ENCODE peak calls at places on chromosome 18, in nine cellular contexts. One of them, this sample, is unnamed.

GRCh38 chr18:57843403-57843802 is 40.3 kb upstream of the ATP8B1 start:
- DNase-seq in CD4-positive, CD25-positive, alpha-beta regulatory T cell: no peak
- DNase-seq in AG10803: no peak
- DNase-seq in Karpas-422: no peak
- DNase-seq in fibroblast of pulmonary artery: no peak
- DNase-seq in upper lobe of right lung: no peak
- DNase-seq in HFF-Myc: no peak
- DNase-seq in colonic mucosa: no peak
- DNase-seq in AG04450: no peak
- DNase-seq in this sample: no peak

GRCh38 chr18:68596016-68596415 is 118.9 kb downstream of the TMX3 start:
- DNase-seq in colonic mucosa: no peak
- DNase-seq in AG04450: no peak
- DNase-seq in upper lobe of right lung: no peak
- DNase-seq in AG10803: no peak
- DNase-seq in CD4-positive, CD25-positive, alpha-beta regulatory T cell: no peak
- DNase-seq in fibroblast of pulmonary artery: no peak
- DNase-seq in Karpas-422: no peak
- DNase-seq in HFF-Myc: no peak
- DNase-seq in this sample: no peak

GRCh38 chr18:12403601-12404506 is 3.9 kb upstream of the PRELID3A start:
- DNase-seq in upper lobe of right lung: peak
- DNase-seq in HFF-Myc: peak
- DNase-seq in AG10803: peak
- DNase-seq in fibroblast of pulmonary artery: peak
- DNase-seq in AG04450: peak
- DNase-seq in CD4-positive, CD25-positive, alpha-beta regulatory T cell: no peak
- DNase-seq in Karpas-422: no peak
- DNase-seq in colonic mucosa: no peak
- DNase-seq in this sample: peak

GRCh38 chr18:73099759-73100158 is 232.0 kb upstream of the NETO1 start:
- DNase-seq in CD4-positive, CD25-positive, alpha-beta regulatory T cell: no peak
- DNase-seq in AG04450: no peak
- DNase-seq in AG10803: no peak
- DNase-seq in Karpas-422: no peak
- DNase-seq in colonic mucosa: no peak
- DNase-seq in upper lobe of right lung: no peak
- DNase-seq in fibroblast of pulmonary artery: no peak
- DNase-seq in HFF-Myc: no peak
- DNase-seq in this sample: no peak

GRCh38 chr18:78920436-78921138 is 59.0 kb upstream of the SALL3 start:
- DNase-seq in upper lobe of right lung: no peak
- DNase-seq in AG04450: no peak
- DNase-seq in CD4-positive, CD25-positive, alpha-beta regulatory T cell: no peak
- DNase-seq in fibroblast of pulmonary artery: no peak
- DNase-seq in AG10803: no peak
- DNase-seq in Karpas-422: no peak
- DNase-seq in HFF-Myc: no peak
- DNase-seq in colonic mucosa: no peak
- DNase-seq in this sample: no peak

GRCh38 chr18:69401475-69402218 is 959 bp downstream of the DOK6 start:
- DNase-seq in Karpas-422: no peak
- DNase-seq in HFF-Myc: no peak
- DNase-seq in AG04450: no peak
- DNase-seq in colonic mucosa: no peak
- DNase-seq in AG10803: peak
- DNase-seq in CD4-positive, CD25-positive, alpha-beta regulatory T cell: no peak
- DNase-seq in upper lobe of right lung: no peak
- DNase-seq in fibroblast of pulmonary artery: peak
- DNase-seq in this sample: peak

GRCh38 chr18:34223893-34224422 is 755 bp downstream of the NOL4 start:
- DNase-seq in CD4-positive, CD25-positive, alpha-beta regulatory T cell: no peak
- DNase-seq in HFF-Myc: no peak
- DNase-seq in Karpas-422: no peak
- DNase-seq in upper lobe of right lung: no peak
- DNase-seq in fibroblast of pulmonary artery: no peak
- DNase-seq in AG04450: no peak
- DNase-seq in AG10803: no peak
- DNase-seq in colonic mucosa: no peak
- DNase-seq in this sample: no peak

GRCh38 chr18:21735452-21736015 is 5.1 kb upstream of the MIB1 start:
- DNase-seq in colonic mucosa: peak
- DNase-seq in fibroblast of pulmonary artery: peak
- DNase-seq in HFF-Myc: no peak
- DNase-seq in Karpas-422: no peak
- DNase-seq in AG10803: no peak
- DNase-seq in CD4-positive, CD25-positive, alpha-beta regulatory T cell: peak
- DNase-seq in AG04450: no peak
- DNase-seq in upper lobe of right lung: peak
- DNase-seq in this sample: peak

GRCh38 chr18:29853126-29853525 is 1189.4 kb downstream of the DSC3 start:
- DNase-seq in upper lobe of right lung: no peak
- DNase-seq in AG10803: no peak
- DNase-seq in colonic mucosa: no peak
- DNase-seq in CD4-positive, CD25-positive, alpha-beta regulatory T cell: no peak
- DNase-seq in AG04450: no peak
- DNase-seq in HFF-Myc: no peak
- DNase-seq in Karpas-422: no peak
- DNase-seq in fibroblast of pulmonary artery: peak
- DNase-seq in this sample: peak

GRCh38 chr18:77635441-77635840 is 385.8 kb downstream of the GALR1 start:
- DNase-seq in AG10803: no peak
- DNase-seq in Karpas-422: no peak
- DNase-seq in HFF-Myc: no peak
- DNase-seq in colonic mucosa: no peak
- DNase-seq in AG04450: no peak
- DNase-seq in CD4-positive, CD25-positive, alpha-beta regulatory T cell: no peak
- DNase-seq in upper lobe of right lung: no peak
- DNase-seq in fibroblast of pulmonary artery: peak
- DNase-seq in this sample: peak

GRCh38 chr18:54269924-54270844 is 867 bp downstream of the POLI start:
- DNase-seq in CD4-positive, CD25-positive, alpha-beta regulatory T cell: peak
- DNase-seq in HFF-Myc: peak
- DNase-seq in AG04450: no peak
- DNase-seq in AG10803: peak
- DNase-seq in fibroblast of pulmonary artery: peak
- DNase-seq in colonic mucosa: peak
- DNase-seq in upper lobe of right lung: no peak
- DNase-seq in Karpas-422: no peak
- DNase-seq in this sample: peak

GRCh38 chr18:35038881-35039491 is 2.2 kb upstream of the MAPRE2 start:
- DNase-seq in HFF-Myc: no peak
- DNase-seq in fibroblast of pulmonary artery: no peak
- DNase-seq in AG04450: no peak
- DNase-seq in Karpas-422: peak
- DNase-seq in CD4-positive, CD25-positive, alpha-beta regulatory T cell: no peak
- DNase-seq in colonic mucosa: no peak
- DNase-seq in AG10803: no peak
- DNase-seq in upper lobe of right lung: no peak
- DNase-seq in this sample: no peak

GRCh38 chr18:53416985-53417384 is 807.5 kb downstream of the MBD2 start:
- DNase-seq in colonic mucosa: no peak
- DNase-seq in AG10803: peak
- DNase-seq in CD4-positive, CD25-positive, alpha-beta regulatory T cell: no peak
- DNase-seq in Karpas-422: no peak
- DNase-seq in HFF-Myc: no peak
- DNase-seq in AG04450: no peak
- DNase-seq in fibroblast of pulmonary artery: no peak
- DNase-seq in upper lobe of right lung: no peak
- DNase-seq in this sample: no peak

GRCh38 chr18:61605376-61606067 is 272.3 kb downstream of the CDH20 start:
- DNase-seq in colonic mucosa: no peak
- DNase-seq in Karpas-422: no peak
- DNase-seq in AG04450: no peak
- DNase-seq in upper lobe of right lung: no peak
- DNase-seq in CD4-positive, CD25-positive, alpha-beta regulatory T cell: no peak
- DNase-seq in AG10803: no peak
- DNase-seq in HFF-Myc: no peak
- DNase-seq in fibroblast of pulmonary artery: no peak
- DNase-seq in this sample: no peak
- H3K4me3 ChIP-seq in colonic mucosa: no peak
- H3K4me3 ChIP-seq in Karpas-422: no peak
- H3K4me3 ChIP-seq in AG04450: peak
- H3K4me3 ChIP-seq in upper lobe of right lung: peak
- H3K4me3 ChIP-seq in CD4-positive, CD25-positive, alpha-beta regulatory T cell: no peak
- H3K4me3 ChIP-seq in AG10803: peak
- H3K4me3 ChIP-seq in HFF-Myc: peak
- H3K4me3 ChIP-seq in fibroblast of pulmonary artery: peak
- H3K4me3 ChIP-seq in this sample: peak

DNA sequence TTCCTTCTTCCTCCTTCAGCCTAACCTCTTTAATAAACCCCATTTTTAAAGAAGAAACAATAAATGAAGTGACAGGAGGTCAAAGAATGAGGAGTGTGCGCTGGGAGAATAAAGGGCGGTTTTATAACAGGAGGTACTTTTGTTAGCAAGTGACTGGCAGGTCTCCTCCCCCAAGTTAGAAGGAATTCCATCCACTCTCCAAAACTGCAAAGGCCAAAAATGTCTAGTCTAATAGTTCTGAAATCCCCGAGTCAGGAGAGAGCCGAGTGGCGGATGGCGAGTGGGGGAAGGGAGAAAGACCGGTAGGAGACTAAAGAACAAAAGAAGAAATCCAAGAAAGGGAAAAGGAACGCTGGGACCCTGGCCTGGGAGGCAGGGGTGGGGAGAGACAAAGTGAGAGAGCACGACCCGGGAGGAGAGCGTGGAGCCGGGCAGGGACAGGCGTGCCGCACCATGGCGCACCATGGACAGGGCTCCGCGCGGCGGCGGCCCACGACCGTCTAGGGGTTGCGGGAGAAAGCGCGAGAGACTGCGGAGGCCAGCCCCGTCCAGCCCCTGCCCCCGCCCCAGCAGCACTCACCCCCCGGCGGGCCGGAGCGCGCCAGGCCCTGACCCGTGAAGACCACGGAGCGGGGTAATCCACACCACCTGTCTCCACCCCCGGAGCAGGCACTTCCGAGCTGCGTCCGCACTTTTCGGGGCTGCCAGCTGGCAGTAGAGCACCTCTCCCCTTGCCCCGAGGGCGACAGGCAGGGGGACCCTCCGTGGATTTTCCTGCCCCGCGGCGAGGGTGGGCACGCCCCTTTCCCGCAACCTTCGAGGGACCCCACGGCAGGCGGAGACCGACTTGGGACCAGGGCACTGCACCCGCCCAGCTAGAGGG is 1.6 kb downstream of the CDH2 start:
- DNase-seq in fibroblast of pulmonary artery: peak
- DNase-seq in Karpas-422: no peak
- DNase-seq in HFF-Myc: no peak
- DNase-seq in upper lobe of right lung: no peak
- DNase-seq in CD4-positive, CD25-positive, alpha-beta regulatory T cell: no peak
- DNase-seq in AG04450: no peak
- DNase-seq in AG10803: peak
- DNase-seq in colonic mucosa: no peak
- DNase-seq in this sample: peak
- H3K4me3 ChIP-seq in fibroblast of pulmonary artery: peak
- H3K4me3 ChIP-seq in Karpas-422: no peak
- H3K4me3 ChIP-seq in HFF-Myc: peak
- H3K4me3 ChIP-seq in upper lobe of right lung: no peak
- H3K4me3 ChIP-seq in CD4-positive, CD25-positive, alpha-beta regulatory T cell: no peak
- H3K4me3 ChIP-seq in AG04450: peak
- H3K4me3 ChIP-seq in AG10803: peak
- H3K4me3 ChIP-seq in colonic mucosa: peak
- H3K4me3 ChIP-seq in this sample: peak

GRCh38 chr18:36729197-36729596 is 99.6 kb downstream of the TPGS2 start:
- DNase-seq in fibroblast of pulmonary artery: no peak
- DNase-seq in CD4-positive, CD25-positive, alpha-beta regulatory T cell: no peak
- DNase-seq in colonic mucosa: no peak
- DNase-seq in HFF-Myc: no peak
- DNase-seq in upper lobe of right lung: no peak
- DNase-seq in AG04450: no peak
- DNase-seq in Karpas-422: no peak
- DNase-seq in AG10803: no peak
- DNase-seq in this sample: no peak

GRCh38 chr18:36728345-36728744 is 100.5 kb downstream of the TPGS2 start:
- DNase-seq in CD4-positive, CD25-positive, alpha-beta regulatory T cell: no peak
- DNase-seq in colonic mucosa: no peak
- DNase-seq in HFF-Myc: no peak
- DNase-seq in upper lobe of right lung: no peak
- DNase-seq in AG10803: peak
- DNase-seq in AG04450: no peak
- DNase-seq in fibroblast of pulmonary artery: no peak
- DNase-seq in Karpas-422: no peak
- DNase-seq in this sample: no peak

GRCh38 chr18:36724169-36724568 is 104.6 kb downstream of the TPGS2 start:
- DNase-seq in AG04450: no peak
- DNase-seq in HFF-Myc: no peak
- DNase-seq in Karpas-422: no peak
- DNase-seq in upper lobe of right lung: no peak
- DNase-seq in AG10803: no peak
- DNase-seq in CD4-positive, CD25-positive, alpha-beta regulatory T cell: no peak
- DNase-seq in fibroblast of pulmonary artery: no peak
- DNase-seq in colonic mucosa: no peak
- DNase-seq in this sample: no peak

GRCh38 chr18:36719630-36720029 is 109.2 kb downstream of the TPGS2 start:
- DNase-seq in HFF-Myc: no peak
- DNase-seq in upper lobe of right lung: no peak
- DNase-seq in colonic mucosa: no peak
- DNase-seq in AG10803: no peak
- DNase-seq in CD4-positive, CD25-positive, alpha-beta regulatory T cell: no peak
- DNase-seq in AG04450: no peak
- DNase-seq in Karpas-422: no peak
- DNase-seq in fibroblast of pulmonary artery: no peak
- DNase-seq in this sample: no peak

DNA sequence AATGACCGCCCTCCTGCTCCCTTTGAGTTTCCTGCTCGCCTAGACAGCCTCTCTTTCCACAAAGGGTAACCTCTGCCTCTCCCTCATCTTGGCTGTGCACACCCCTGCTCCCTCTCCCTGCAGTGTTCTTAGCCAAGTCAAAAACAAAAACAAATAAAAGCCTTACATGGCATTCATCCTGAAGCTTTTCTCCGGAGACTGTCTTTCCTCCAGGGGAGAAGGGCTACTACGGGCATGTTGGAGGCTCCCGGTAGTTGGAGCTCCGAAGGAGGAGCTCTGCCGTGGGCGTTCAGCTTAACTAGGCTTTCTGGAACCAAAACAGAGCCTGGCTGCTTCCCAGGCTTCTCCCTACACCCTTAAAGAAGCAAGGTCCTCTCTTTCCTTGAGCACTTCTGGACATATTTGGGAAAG is 104.2 kb downstream of the TPGS2 start:
- DNase-seq in Karpas-422: no peak
- DNase-seq in colonic mucosa: peak
- DNase-seq in AG10803: peak
- DNase-seq in AG04450: no peak
- DNase-seq in fibroblast of pulmonary artery: peak
- DNase-seq in upper lobe of right lung: no peak
- DNase-seq in CD4-positive, CD25-positive, alpha-beta regulatory T cell: no peak
- DNase-seq in HFF-Myc: no peak
- DNase-seq in this sample: no peak
- H3K4me3 ChIP-seq in Karpas-422: no peak
- H3K4me3 ChIP-seq in colonic mucosa: no peak
- H3K4me3 ChIP-seq in AG10803: peak
- H3K4me3 ChIP-seq in AG04450: peak
- H3K4me3 ChIP-seq in fibroblast of pulmonary artery: no peak
- H3K4me3 ChIP-seq in upper lobe of right lung: no peak
- H3K4me3 ChIP-seq in CD4-positive, CD25-positive, alpha-beta regulatory T cell: no peak
- H3K4me3 ChIP-seq in HFF-Myc: no peak
- H3K4me3 ChIP-seq in this sample: no peak

GRCh38 chr18:9120796-9121195 is 15.8 kb upstream of the ANKRD12 start:
- DNase-seq in AG04450: no peak
- DNase-seq in AG10803: no peak
- DNase-seq in Karpas-422: no peak
- DNase-seq in upper lobe of right lung: no peak
- DNase-seq in HFF-Myc: no peak
- DNase-seq in CD4-positive, CD25-positive, alpha-beta regulatory T cell: peak
- DNase-seq in fibroblast of pulmonary artery: no peak
- DNase-seq in colonic mucosa: no peak
- DNase-seq in this sample: no peak
- H3K4me3 ChIP-seq in AG04450: no peak
- H3K4me3 ChIP-seq in AG10803: no peak
- H3K4me3 ChIP-seq in Karpas-422: no peak
- H3K4me3 ChIP-seq in upper lobe of right lung: no peak
- H3K4me3 ChIP-seq in HFF-Myc: no peak
- H3K4me3 ChIP-seq in CD4-positive, CD25-positive, alpha-beta regulatory T cell: peak
- H3K4me3 ChIP-seq in fibroblast of pulmonary artery: no peak
- H3K4me3 ChIP-seq in colonic mucosa: no peak
- H3K4me3 ChIP-seq in this sample: no peak

This sample was measured in cardiac fibroblast.